ENCODE peak calls at places on chromosomes 12 and 14, in seven cellular contexts. H, J, A, R, Y, G and T are unnamed samples.

GRCh38 chr12:22459872-22460490 is 84.4 kb downstream of the C2CD5 start:
- DNase-seq in H (no peak), J (no peak), A (no peak), R (peak; percentile 23), Y (no peak), G (peak; percentile 9), T (no peak)

GRCh38 chr14:103164006-103164405 is 40.7 kb downstream of the TNFAIP2 start:
- DNase-seq in H (no peak), J (no peak), A (no peak), R (no peak), Y (no peak), G (no peak), T (no peak)

GRCh38 chr12:121033625-121034349 is 5.3 kb downstream of the OASL start:
- DNase-seq in H (no peak), J (peak; percentile 27), A (peak; percentile 38), R (peak; percentile 42), Y (no peak), G (no peak), T (no peak)

GRCh38 chr12:53591301-53592206 is 34.6 kb downstream of the ATF7 start:
- DNase-seq in H (no peak), J (no peak), A (no peak), R (no peak), Y (no peak), G (no peak), T (no peak)

GRCh38 chr12:111446631-111447570 is 41.2 kb downstream of the SH2B3 start:
- DNase-seq in H (peak; percentile 31), J (peak; percentile 25), A (peak; percentile 17), R (no peak), Y (no peak), G (no peak), T (peak; percentile 70)

GRCh38 chr12:88909510-88909909 is 329.2 kb upstream of the KITLG start:
- DNase-seq in H (no peak), J (no peak), A (no peak), R (no peak), Y (no peak), G (no peak), T (no peak)

GRCh38 chr12:51270067-51270846 is at the start of gene SMAGP:
- DNase-seq in H (peak; percentile 89), J (peak; percentile 95), A (peak; percentile 88), R (peak; percentile 61), Y (peak; percentile 44), G (peak; percentile 82), T (peak; percentile 79)

GRCh38 chr12:20627001-20627588 is 68.0 kb upstream of the SLCO1C1 start:
- DNase-seq in H (peak; percentile 24), J (no peak), A (no peak), R (no peak), Y (no peak), G (no peak), T (no peak)

GRCh38 chr12:89082354-89082753 is 269.9 kb downstream of the DUSP6 start:
- DNase-seq in H (no peak), J (no peak), A (no peak), R (no peak), Y (no peak), G (no peak), T (no peak)

GRCh38 chr12:121404734-121405133 is 4.8 kb downstream of the RNF34 start:
- DNase-seq in H (no peak), J (no peak), A (peak; percentile 48), R (no peak), Y (no peak), G (no peak), T (no peak)

GRCh38 chr12:4763549-4763948 is 43.3 kb downstream of the GALNT8 start:
- DNase-seq in H (peak; percentile 25), J (peak; percentile 70), A (no peak), R (peak; percentile 31), Y (peak; percentile 71), G (peak; percentile 54), T (no peak)

GRCh38 chr12:113860059-113860820 is 105.9 kb downstream of the RBM19 start:
- DNase-seq in H (no peak), J (no peak), A (no peak), R (no peak), Y (no peak), G (no peak), T (no peak)

GRCh38 chr12:11070999-11071398 is 8.9 kb upstream of the TAS2R46 start:
- DNase-seq in H (no peak), J (no peak), A (no peak), R (no peak), Y (no peak), G (no peak), T (no peak)

GRCh38 chr12:105623337-105623736 is 292.8 kb downstream of the C12orf75 start:
- DNase-seq in H (no peak), J (no peak), A (no peak), R (no peak), Y (no peak), G (no peak), T (no peak)

GRCh38 chr12:51721281-51721940 is 127.1 kb downstream of the FIGNL2 start:
- DNase-seq in H (no peak), J (peak; percentile 89), A (no peak), R (no peak), Y (peak; percentile 18), G (no peak), T (no peak)

GRCh38 chr12:98373019-98373554 is 142.3 kb upstream of the TMPO start:
- DNase-seq in H (no peak), J (no peak), A (no peak), R (peak; percentile 38), Y (no peak), G (peak; percentile 26), T (no peak)

GRCh38 chr14:101755591-101756324 is 5.8 kb upstream of the PPP2R5C start:
- DNase-seq in H (no peak), J (no peak), A (no peak), R (no peak), Y (no peak), G (no peak), T (no peak)

DNA sequence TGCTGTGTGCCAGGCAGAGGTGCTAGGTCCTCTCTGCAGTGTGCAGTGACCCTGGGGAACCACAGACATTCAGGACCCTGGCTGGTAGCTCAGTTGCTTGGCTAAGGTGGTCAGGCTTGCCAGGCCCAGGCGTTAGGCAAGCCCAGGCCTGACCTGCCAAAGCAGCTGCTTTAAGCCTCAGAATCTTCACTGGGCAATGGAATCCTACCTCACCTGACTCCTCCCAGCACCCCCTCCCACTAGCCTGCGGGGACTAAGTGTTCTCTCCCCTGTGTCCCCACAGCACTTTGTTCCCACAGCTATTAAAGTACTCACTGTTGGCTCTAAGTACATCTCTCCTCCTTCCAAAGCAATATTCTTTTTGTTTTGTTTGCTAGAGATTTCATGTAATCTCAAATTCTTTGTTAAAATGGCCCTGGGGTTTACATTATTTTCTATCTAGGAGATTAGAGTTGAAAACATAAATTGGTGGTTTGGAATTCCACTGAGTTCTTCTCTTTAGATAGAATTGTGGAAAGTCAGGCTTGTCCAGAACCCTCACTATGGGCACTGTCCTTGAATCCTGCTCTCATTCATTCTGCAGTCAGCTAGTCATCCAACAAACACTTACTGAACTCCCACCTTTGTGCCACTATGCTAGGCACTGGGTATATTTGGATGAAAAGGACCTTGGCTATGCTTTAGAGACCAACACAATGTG is 44.4 kb downstream of the DGLUCY start:
- DNase-seq in H (peak; percentile 43), J (no peak), A (peak; percentile 81), R (no peak), Y (no peak), G (no peak), T (no peak)
- TF ChIP-seq EP300 in H (no peak), J (peak; percentile 68), A (no peak), R (no peak), Y (no peak), G (no peak), T (no peak)

GRCh38 chr12:93440043-93440835 is 1.5 kb downstream of the UBE2N start:
- DNase-seq in H (no peak), J (no peak), A (no peak), R (no peak), Y (no peak), G (no peak), T (no peak)
- H3K4me1 ChIP-seq in H (peaks cover 19% of the 10 kb centered on the region), J (peaks cover 46% of the 10 kb centered on the region), A (peaks cover 16% of the 10 kb centered on the region), R (peaks cover 41% of the 10 kb centered on the region), Y (peaks cover 6% of the 10 kb centered on the region), G (peaks cover 20% of the 10 kb centered on the region), T (peaks cover 31% of the 10 kb centered on the region)

GRCh38 chr12:124921200-124922008 is 7.0 kb upstream of the UBC start:
- DNase-seq in H (peak; percentile 78), J (no peak), A (peak; percentile 63), R (no peak), Y (peak; percentile 59), G (peak; percentile 27), T (peak; percentile 66)

GRCh38 chr12:124917135-124917840 is 2.8 kb upstream of the UBC start:
- DNase-seq in H (peak; percentile 97), J (peak; percentile 93), A (peak; percentile 96), R (peak; percentile 77), Y (peak; percentile 92), G (peak; percentile 77), T (peak; percentile 98)

GRCh38 chr12:124920353-124920935 is 6.0 kb upstream of the UBC start:
- DNase-seq in H (no peak), J (no peak), A (no peak), R (no peak), Y (no peak), G (no peak), T (no peak)

GRCh38 chr12:124917841-124918621 is 3.6 kb upstream of the UBC start:
- DNase-seq in H (no peak), J (no peak), A (no peak), R (no peak), Y (no peak), G (no peak), T (peak; percentile 59)

DNA sequence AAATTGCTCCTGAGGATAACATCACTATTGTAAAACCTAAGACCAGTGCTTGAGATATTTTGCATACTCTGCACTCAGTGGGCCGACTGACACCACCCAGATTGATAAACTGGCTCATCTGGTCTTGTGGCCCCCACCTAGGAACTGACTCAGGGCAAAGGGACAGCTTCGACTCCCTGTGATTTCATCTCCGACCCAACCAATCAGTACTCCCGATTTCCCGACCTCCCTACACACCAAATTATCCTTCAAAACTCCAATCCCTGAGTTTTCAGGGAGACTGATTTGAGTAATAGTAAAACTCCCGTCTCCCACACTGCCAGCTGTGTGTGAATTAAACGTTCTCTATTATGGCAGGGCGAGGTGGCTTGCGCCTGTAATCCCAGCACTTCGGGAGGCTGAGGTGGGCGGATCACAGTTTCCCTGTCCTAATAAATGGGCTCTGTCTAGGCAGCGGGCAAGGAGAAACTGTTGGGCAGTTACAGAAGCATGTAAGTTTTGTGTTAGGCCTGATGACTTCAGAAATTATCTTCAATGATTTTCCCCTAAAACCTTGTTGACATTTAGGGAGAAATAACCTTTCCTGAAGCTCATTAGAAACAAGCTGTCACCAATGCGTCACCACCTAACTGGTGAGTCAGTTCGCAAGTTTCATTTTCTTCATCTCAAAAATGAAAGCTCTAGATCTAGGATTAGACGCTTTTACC is 5.3 kb upstream of the UBC start:
- DNase-seq in H (no peak), J (no peak), A (no peak), R (no peak), Y (peak; percentile 18), G (no peak), T (no peak)
- TF ChIP-seq POLR2A in H (no peak), J (no peak), A (no peak), R (no peak), Y (no peak), G (no peak), T (no peak)

DNA sequence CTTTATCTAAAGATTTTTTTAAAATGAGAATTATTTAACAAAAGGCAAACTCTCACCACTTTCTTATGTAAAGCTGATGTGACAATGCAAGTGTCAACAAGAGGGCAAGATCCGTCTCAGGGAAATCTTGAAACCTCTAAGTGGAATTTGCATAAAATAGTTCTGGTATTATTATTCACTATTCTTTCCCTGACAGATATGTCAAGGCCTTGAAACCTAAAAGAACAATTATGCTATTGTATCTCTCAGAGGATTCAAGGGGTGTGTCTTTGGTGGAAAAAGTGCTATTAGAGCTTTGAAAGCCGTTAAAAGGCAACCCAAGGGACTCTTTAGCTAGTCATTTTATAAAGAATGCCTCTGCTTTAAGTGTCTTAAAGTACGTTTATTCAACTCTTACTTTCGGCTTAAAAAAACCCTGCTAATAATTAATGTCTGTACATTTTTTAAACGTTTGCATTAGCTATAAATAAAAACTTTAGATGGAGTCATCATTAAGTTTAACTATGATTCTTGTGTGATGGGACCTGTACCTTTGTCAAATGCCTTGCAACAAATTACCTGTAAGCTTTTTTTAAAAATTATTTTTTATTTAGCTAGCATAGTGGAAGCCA is 585.5 kb downstream of the VRK1 start:
- DNase-seq in H (no peak), J (no peak), A (no peak), R (no peak), Y (no peak), G (no peak), T (no peak)
- TF ChIP-seq EP300 in H (no peak), J (no peak), A (no peak), R (no peak), Y (no peak), G (no peak), T (no peak)